ENCODE peak calls at places on chromosomes 16 and 17, in five cellular contexts. P is spleen, M is lower leg skin, L is fibroblast of the aortic adventitia, J is uterus. F is an unnamed sample.

GRCh38 chr17:69060835-69061234 is at the start of gene ABCA9:
- DNase-seq in P (no peak), M (peak; percentile 40), L (peak; percentile 99), J (peak; percentile 42), F (no peak)

GRCh38 chr16:9755076-9755475 is 427.2 kb downstream of the GRIN2A start:
- DNase-seq in P (no peak), M (no peak), L (peak; percentile 47), J (no peak), F (no peak)

GRCh38 chr17:50469005-50469605 is 425 bp upstream of the CHAD start:
- DNase-seq in P (peak; percentile 66), M (no peak), L (no peak), J (no peak), F (no peak)

GRCh38 chr17:46869296-46869695 is 17.9 kb downstream of the WNT9B start:
- DNase-seq in P (no peak), M (no peak), L (no peak), J (no peak), F (no peak)

GRCh38 chr17:72414967-72415853 is 294.4 kb downstream of the SOX9 start:
- DNase-seq in P (no peak), M (no peak), L (no peak), J (no peak), F (no peak)

GRCh38 chr16:2816751-2817495 is at the start of gene PRSS21:
- DNase-seq in P (peak; percentile 66), M (no peak), L (no peak), J (no peak), F (no peak)

GRCh38 chr16:66429290-66429962 is 2.3 kb downstream of the BEAN1 start:
- DNase-seq in P (no peak), M (no peak), L (no peak), J (no peak), F (no peak)

GRCh38 chr17:37648555-37648954 is 5.3 kb upstream of the DDX52 start:
- DNase-seq in P (no peak), M (no peak), L (peak; percentile 71), J (no peak), F (peak; percentile 74)

GRCh38 chr16:1859650-1860049 is 12.3 kb downstream of the MEIOB start:
- DNase-seq in P (no peak), M (no peak), L (no peak), J (no peak), F (no peak)

GRCh38 chr17:56914641-56915263 is 903 bp upstream of the TRIM25 start:
- DNase-seq in P (no peak), M (no peak), L (no peak), J (no peak), F (no peak)

GRCh38 chr17:50527155-50527762 is 5.3 kb upstream of the EPN3 start:
- DNase-seq in P (no peak), M (no peak), L (no peak), J (no peak), F (no peak)

GRCh38 chr17:80779961-80780380 is 211.7 kb upstream of the CHMP6 start:
- DNase-seq in P (no peak), M (peak; percentile 59), L (peak; percentile 93), J (peak; percentile 85), F (no peak)

GRCh38 chr16:65829076-65829475 is 537.4 kb upstream of the CDH5 start:
- DNase-seq in P (no peak), M (no peak), L (no peak), J (no peak), F (no peak)

GRCh38 chr16:47927330-47927729 is 228.5 kb downstream of the ABCC12 start:
- DNase-seq in P (no peak), M (no peak), L (no peak), J (no peak), F (peak; percentile 66)

GRCh38 chr16:86437348-86437747 is 73.0 kb upstream of the FOXF1 start:
- DNase-seq in P (no peak), M (no peak), L (no peak), J (no peak), F (no peak)

GRCh38 chr16:52861614-52862022 is 191.1 kb downstream of the CHD9NB start:
- DNase-seq in P (no peak), M (no peak), L (no peak), J (no peak), F (peak; percentile 27)

GRCh38 chr16:14497245-14498082 is 132.6 kb downstream of the PARN start:
- DNase-seq in P (no peak), M (no peak), L (no peak), J (no peak), F (no peak)

GRCh38 chr17:13385481-13385907 is 216.2 kb downstream of the HS3ST3A1 start:
- DNase-seq in P (no peak), M (no peak), L (no peak), J (no peak), F (peak; percentile 37)

GRCh38 chr16:12319464-12320030 is 343.0 kb downstream of the SNX29 start:
- DNase-seq in P (no peak), M (no peak), L (no peak), J (no peak), F (peak; percentile 8)

GRCh38 chr17:45782889-45783592 is 1.1 kb upstream of the CRHR1 start:
- DNase-seq in P (no peak), M (no peak), L (no peak), J (peak; percentile 17), F (no peak)

GRCh38 chr17:68601565-68602266 is 549 bp upstream of the FAM20A start:
- DNase-seq in P (no peak), M (no peak), L (peak; percentile 54), J (no peak), F (no peak)

GRCh38 chr16:87704754-87705353 is 60.9 kb downstream of the KLHDC4 start:
- DNase-seq in P (no peak), M (no peak), L (no peak), J (no peak), F (no peak)

GRCh38 chr17:79478051-79478461 is 132.8 kb downstream of the RBFOX3 start:
- DNase-seq in P (no peak), M (no peak), L (no peak), J (peak; percentile 55), F (no peak)

GRCh38 chr17:79473111-79473835 is 137.6 kb downstream of the RBFOX3 start:
- DNase-seq in P (no peak), M (no peak), L (peak; percentile 2), J (no peak), F (no peak)

GRCh38 chr17:79473836-79474204 is 137.0 kb downstream of the RBFOX3 start:
- DNase-seq in P (no peak), M (no peak), L (no peak), J (no peak), F (no peak)

GRCh38 chr17:79478841-79479240 is 132.0 kb downstream of the RBFOX3 start:
- DNase-seq in P (no peak), M (no peak), L (no peak), J (peak; percentile 51), F (no peak)

DNA sequence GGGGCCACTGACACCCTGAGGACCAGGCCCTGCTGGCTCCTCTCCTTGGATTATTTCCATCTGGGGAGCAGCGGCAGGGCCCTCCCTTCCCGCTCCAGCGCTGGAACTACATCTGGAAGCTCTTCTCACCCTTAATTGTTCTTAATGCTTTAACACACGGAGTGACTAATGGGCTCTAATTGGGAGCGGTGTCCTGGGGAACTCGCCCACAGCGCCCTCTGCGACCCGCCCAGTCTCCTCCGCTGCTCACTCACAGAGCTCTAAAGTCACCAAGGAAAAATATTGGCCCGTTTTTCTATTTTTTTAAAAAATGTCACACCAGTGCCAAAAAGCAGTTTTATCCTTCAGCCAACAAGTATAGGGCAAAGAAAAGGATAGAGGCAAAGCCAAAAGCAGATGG is 134.8 kb downstream of the RBFOX3 start:
- DNase-seq in P (no peak), M (no peak), L (no peak), J (no peak), F (no peak)
- TF ChIP-seq CTCF in P (no peak), M (no peak), L (no peak), J (no peak), F (no peak)

DNA sequence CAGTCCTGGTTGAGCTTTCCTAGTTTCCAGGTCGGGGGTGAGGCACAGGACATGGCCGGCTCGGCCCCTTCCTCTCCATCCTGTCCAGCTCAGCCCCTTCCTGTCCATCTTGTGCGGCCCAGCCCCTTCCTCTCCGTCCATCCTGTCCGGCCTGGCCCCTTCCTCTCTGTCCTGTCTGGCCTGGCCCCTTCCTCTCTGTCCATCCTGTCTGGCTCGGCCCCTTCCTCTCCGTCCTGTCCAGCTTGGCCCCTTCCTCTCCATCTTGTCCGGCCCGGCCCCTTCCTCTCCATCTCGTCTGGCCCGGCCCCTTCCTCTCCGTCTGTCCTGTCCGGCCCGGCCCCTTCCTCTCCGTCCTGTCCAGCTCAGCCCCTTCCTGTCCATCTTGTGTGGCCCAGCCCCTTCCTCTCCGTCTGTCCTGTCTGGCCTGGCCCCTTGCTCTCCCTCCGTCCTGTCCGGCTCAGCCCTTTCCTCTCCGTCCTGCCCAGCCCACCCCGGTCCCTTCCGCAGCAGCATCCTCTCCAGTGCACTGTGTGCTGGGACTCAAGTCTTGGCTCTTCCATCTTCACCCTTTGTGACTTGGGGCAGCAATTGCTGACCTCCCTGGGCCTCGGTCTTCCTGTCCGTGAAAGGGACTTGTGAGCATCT is 5.5 kb upstream of the ZNF750 start:
- DNase-seq in P (peak; percentile 83), M (no peak), L (no peak), J (peak; percentile 48), F (no peak)
- H3K4me3 ChIP-seq in P (peak overlapping the region; percentile 62), M (no peak overlapping the region), L (no peak overlapping the region), J (no peak overlapping the region), F (no peak overlapping the region)

GRCh38 chr17:74212913-74213791 is at the start of gene TTYH2:
- DNase-seq in P (peak; percentile 94), M (peak; percentile 89), L (peak; percentile 84), J (peak; percentile 91), F (peak; percentile 78)
- TF ChIP-seq CTCF in P (no peak), M (no peak), L (peak; percentile 56), J (peak; percentile 25), F (peak; percentile 48)

GRCh38 chr17:2215616-2216364 is 87.8 kb downstream of the SMG6 start:
- DNase-seq in P (peak; percentile 90), M (no peak), L (peak; percentile 99), J (peak; percentile 89), F (peak; percentile 58)
- H3K4me3 ChIP-seq in P (peak overlapping the region; percentile 62), M (no peak overlapping the region), L (peak overlapping the region; percentile 49), J (peak overlapping the region; percentile 22), F (no peak overlapping the region)

GRCh38 chr17:19269641-19270040 is 32.5 kb downstream of the EPN2 start:
- DNase-seq in P (peak; percentile 16), M (no peak), L (no peak), J (no peak), F (no peak)

GRCh38 chr17:19270951-19271611 is 33.9 kb downstream of the EPN2 start:
- DNase-seq in P (peak; percentile 32), M (no peak), L (no peak), J (no peak), F (no peak)

GRCh38 chr17:19268611-19269010 is 31.4 kb downstream of the EPN2 start:
- DNase-seq in P (no peak), M (no peak), L (no peak), J (no peak), F (no peak)

GRCh38 chr17:19270347-19270950 is 33.3 kb downstream of the EPN2 start:
- DNase-seq in P (peak; percentile 64), M (no peak), L (no peak), J (no peak), F (no peak)

GRCh38 chr17:19269102-19269501 is 31.9 kb downstream of the EPN2 start:
- DNase-seq in P (no peak), M (no peak), L (no peak), J (no peak), F (no peak)
- TF ChIP-seq CTCF in P (no peak), M (no peak), L (no peak), J (no peak), F (no peak)

GRCh38 chr16:68987734-68988457 is 117.6 kb upstream of the HAS3 start:
- DNase-seq in P (no peak), M (no peak), L (no peak), J (no peak), F (no peak)
- H3K4me3 ChIP-seq in P (no peak overlapping the region), M (no peak overlapping the region), L (no peak overlapping the region), J (no peak overlapping the region), F (no peak overlapping the region)